ENCODE peak calls at places on chromosomes 6 and 20, in four cellular contexts. N is heart right ventricle, S is heart left ventricle, D is mucosa of descending colon. A is an unnamed sample. For H3K9me3, the result is how much of the 10 kb centered on the place peaks cover.

GRCh38 chr6:125363360-125364121 is 61.8 kb upstream of the HDDC2 start:
- DNase-seq in N (peak), S (peak), D (peak), A (peak)

GRCh38 chr6:53752856-53753255 is 41.9 kb upstream of the LRRC1 start:
- DNase-seq in N (no peak), S (no peak), D (no peak), A (no peak)

GRCh38 chr6:36701401-36701991 is 3.9 kb downstream of the RAB44 start:
- DNase-seq in N (no peak), S (no peak), D (no peak), A (no peak)

GRCh38 chr20:62347445-62347844 is 19.7 kb downstream of the LAMA5 start:
- DNase-seq in N (no peak), S (no peak), D (no peak), A (peak)

GRCh38 chr6:18503588-18504231 is 116.6 kb downstream of the RNF144B start:
- DNase-seq in N (peak), S (peak), D (no peak), A (peak)

GRCh38 chr20:13221673-13222318 is 722 bp downstream of the ISM1 start:
- DNase-seq in N (no peak), S (peak), D (peak), A (no peak)

GRCh38 chr20:19691125-19691524 is 66.9 kb upstream of the RIN2 start:
- DNase-seq in N (no peak), S (peak), D (no peak), A (peak)

GRCh38 chr6:21381336-21381963 is 212.1 kb upstream of the SOX4 start:
- DNase-seq in N (no peak), S (no peak), D (no peak), A (no peak)

GRCh38 chr6:125793863-125794262 is 3.1 kb downstream of the NCOA7 start:
- DNase-seq in N (no peak), S (no peak), D (no peak), A (no peak)

GRCh38 chr6:105452924-105453756 is 50.3 kb upstream of the PREP start:
- DNase-seq in N (no peak), S (no peak), D (no peak), A (no peak)

GRCh38 chr6:46410330-46410953 is 80.8 kb downstream of the RCAN2 start:
- DNase-seq in N (peak), S (no peak), D (no peak), A (peak)

GRCh38 chr6:2244261-2245102 is 923 bp downstream of the GMDS start:
- DNase-seq in N (no peak), S (no peak), D (no peak), A (peak)

GRCh38 chr20:47583551-47583950 is 81.9 kb downstream of the NCOA3 start:
- DNase-seq in N (no peak), S (no peak), D (no peak), A (no peak)

GRCh38 chr6:142827356-142827755 is 117.6 kb downstream of the HIVEP2 start:
- DNase-seq in N (peak), S (peak), D (peak), A (no peak)

GRCh38 chr6:32700391-32701040 is 34.1 kb upstream of the HLA-DQB1 start:
- DNase-seq in N (peak), S (no peak), D (no peak), A (peak)

GRCh38 chr6:14294270-14294951 is 176.8 kb downstream of the CD83 start:
- DNase-seq in N (no peak), S (no peak), D (no peak), A (no peak)

GRCh38 chr20:10916312-10916711 is 242.5 kb upstream of the JAG1 start:
- DNase-seq in N (no peak), S (no peak), D (no peak), A (no peak)

GRCh38 chr6:16758163-16758975 is 2.9 kb downstream of the ATXN1 start:
- DNase-seq in N (no peak), S (no peak), D (no peak), A (no peak)

GRCh38 chr20:55139173-55139765 is 663.9 kb downstream of the DOK5 start:
- DNase-seq in N (no peak), S (no peak), D (no peak), A (no peak)

GRCh38 chr20:54550776-54551396 is 75.5 kb downstream of the DOK5 start:
- DNase-seq in N (no peak), S (no peak), D (no peak), A (no peak)

GRCh38 chr6:28947067-28947765 is 23.4 kb upstream of the TRIM27 start:
- DNase-seq in N (no peak), S (no peak), D (no peak), A (no peak)

GRCh38 chr20:2101057-2101934 is at the start of gene STK35:
- DNase-seq in N (no peak), S (peak), D (no peak), A (peak)

GRCh38 chr6:161101517-161101916 is 109.9 kb downstream of the MAP3K4 start:
- DNase-seq in N (no peak), S (no peak), D (no peak), A (no peak)

GRCh38 chr6:119728220-119728750 is 378.7 kb upstream of the MAN1A1 start:
- DNase-seq in N (no peak), S (no peak), D (no peak), A (no peak)

GRCh38 chr6:29502597-29502996 is 14.8 kb upstream of the MAS1L start:
- DNase-seq in N (no peak), S (no peak), D (no peak), A (no peak)

GRCh38 chr6:133918208-133918930 is 29.5 kb downstream of the TCF21 start:
- DNase-seq in N (no peak), S (no peak), D (no peak), A (no peak)

GRCh38 chr6:20811112-20811746 is 277.0 kb downstream of the CDKAL1 start:
- DNase-seq in N (peak), S (no peak), D (no peak), A (no peak)

GRCh38 chr20:33132858-33133615 is 34.9 kb upstream of the BPIFA2 start:
- DNase-seq in N (no peak), S (no peak), D (no peak), A (no peak)

GRCh38 chr6:3456794-3457709 is at the start of gene SLC22A23:
- DNase-seq in N (peak), S (peak), D (peak), A (peak)

GRCh38 chr20:44017905-44018683 is 103.4 kb downstream of the TOX2 start:
- DNase-seq in N (peak), S (peak), D (peak), A (peak)

GRCh38 chr6:52371656-52372151 is 9.8 kb downstream of the PAQR8 start:
- DNase-seq in N (no peak), S (no peak), D (no peak), A (no peak)

GRCh38 chr6:111661541-111662041 is 55.9 kb upstream of the TRAF3IP2 start:
- DNase-seq in N (no peak), S (no peak), D (peak), A (peak)

GRCh38 chr20:16283978-16284377 is 289.3 kb downstream of the KIF16B start:
- DNase-seq in N (no peak), S (no peak), D (no peak), A (peak)

GRCh38 chr6:36793913-36794703 is 45.1 kb downstream of the CPNE5 start:
- DNase-seq in N (no peak), S (no peak), D (no peak), A (no peak)

GRCh38 chr6:106520711-106521367 is 108.5 kb downstream of the RTN4IP1 start:
- DNase-seq in N (no peak), S (peak), D (peak), A (no peak)
- TF ChIP-seq CTCF in N (no peak), S (no peak), D (no peak), A (no peak)

DNA sequence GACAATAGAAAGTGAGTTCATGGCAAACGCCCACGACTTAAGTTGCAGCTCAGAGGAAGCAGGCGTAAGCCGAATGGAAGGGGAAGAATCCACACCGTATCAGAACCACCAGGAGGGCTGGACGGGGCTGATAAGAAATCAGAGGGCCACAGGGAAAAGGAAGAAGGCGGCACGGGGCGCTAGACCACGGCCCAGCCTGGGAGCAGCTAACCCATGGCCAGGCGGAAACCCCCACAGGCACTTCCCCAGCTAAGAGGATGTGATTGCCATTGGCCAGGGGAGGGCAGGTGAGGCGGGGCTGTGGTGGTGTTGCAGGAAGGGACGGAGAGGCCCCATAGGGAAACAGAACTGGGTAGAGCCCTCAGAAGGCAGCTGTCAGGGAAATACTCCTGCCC is 174.0 kb upstream of the AFDN start:
- DNase-seq in N (no peak), S (no peak), D (no peak), A (no peak)
- H3K9me3 ChIP-seq in N (under half), S (under half), D (under half), A (under half)

GRCh38 chr6:11515773-11516172 is 21.8 kb upstream of the TMEM170B start:
- DNase-seq in N (no peak), S (no peak), D (no peak), A (no peak)
- TF ChIP-seq CTCF in N (no peak), S (no peak), D (no peak), A (no peak)

GRCh38 chr6:137176729-137177128 is 3.3 kb upstream of the IL22RA2 start:
- DNase-seq in N (no peak), S (no peak), D (no peak), A (no peak)

GRCh38 chr6:137177611-137178010 is 4.2 kb upstream of the IL22RA2 start:
- DNase-seq in N (no peak), S (no peak), D (no peak), A (no peak)

GRCh38 chr6:137185290-137185689 is 11.8 kb upstream of the IL22RA2 start:
- DNase-seq in N (no peak), S (no peak), D (no peak), A (no peak)

GRCh38 chr6:137181876-137182653 is 8.6 kb upstream of the IL22RA2 start:
- DNase-seq in N (no peak), S (no peak), D (no peak), A (no peak)

DNA sequence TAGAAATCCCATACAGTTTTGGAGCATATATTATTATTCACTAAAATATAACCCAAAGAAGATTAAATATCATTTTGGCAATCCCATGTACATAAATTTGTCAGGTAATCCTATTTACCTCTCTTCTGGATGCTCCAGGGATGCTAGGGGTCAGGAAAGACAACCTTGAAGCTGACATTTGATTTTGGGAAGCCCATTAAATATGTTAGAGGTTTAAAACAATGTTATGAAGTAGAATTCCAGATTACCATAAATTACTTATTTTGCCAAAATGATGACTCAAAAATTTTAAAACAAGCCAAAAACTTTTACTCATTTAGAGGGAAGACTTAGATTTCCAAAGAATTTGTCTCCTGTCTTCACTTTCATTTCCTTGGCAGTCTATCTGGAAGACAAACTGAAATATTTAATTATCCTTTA is 9.2 kb upstream of the IL22RA2 start:
- DNase-seq in N (no peak), S (no peak), D (no peak), A (no peak)
- H3K9me3 ChIP-seq in N (half or more), S (under half), D (under half), A (under half)

GRCh38 chr6:131169613-131170012 is 34.3 kb downstream of the AKAP7 start:
- DNase-seq in N (no peak), S (no peak), D (no peak), A (no peak)

GRCh38 chr6:131164506-131164905 is 29.2 kb downstream of the AKAP7 start:
- DNase-seq in N (no peak), S (no peak), D (no peak), A (no peak)

GRCh38 chr6:131172237-131172636 is 37.0 kb downstream of the AKAP7 start:
- DNase-seq in N (no peak), S (no peak), D (no peak), A (no peak)

GRCh38 chr6:131163886-131164285 is 28.6 kb downstream of the AKAP7 start:
- DNase-seq in N (no peak), S (no peak), D (no peak), A (no peak)

DNA sequence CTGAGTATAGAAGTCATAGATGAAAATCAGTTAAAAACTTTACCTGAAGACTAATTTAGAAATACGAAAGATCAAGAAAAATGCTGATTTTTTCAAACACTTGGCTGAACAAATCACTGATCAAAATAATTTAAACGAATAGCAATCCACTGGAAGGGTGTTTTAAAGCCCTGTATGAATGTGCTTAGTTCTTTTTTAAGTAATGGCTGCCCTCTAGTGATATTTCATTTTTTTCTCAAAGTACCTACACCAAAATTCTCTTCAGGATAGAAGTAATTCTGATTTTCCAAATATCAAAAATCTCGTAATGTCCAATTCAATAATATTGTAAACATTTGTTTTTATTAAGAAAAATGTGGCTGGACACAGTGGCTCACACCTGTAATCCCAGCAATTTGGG is 32.5 kb downstream of the AKAP7 start:
- DNase-seq in N (no peak), S (no peak), D (no peak), A (no peak)
- TF ChIP-seq CTCF in N (peak), S (no peak), D (no peak), A (no peak)

GRCh38 chr20:60395993-60396392 is 437.8 kb downstream of the CDH26 start:
- DNase-seq in N (no peak), S (no peak), D (no peak), A (no peak)

GRCh38 chr20:60402209-60403058 is 444.2 kb downstream of the CDH26 start:
- DNase-seq in N (no peak), S (no peak), D (no peak), A (no peak)

GRCh38 chr20:60403105-60403741 is 445.0 kb downstream of the CDH26 start:
- DNase-seq in N (no peak), S (no peak), D (no peak), A (no peak)

DNA sequence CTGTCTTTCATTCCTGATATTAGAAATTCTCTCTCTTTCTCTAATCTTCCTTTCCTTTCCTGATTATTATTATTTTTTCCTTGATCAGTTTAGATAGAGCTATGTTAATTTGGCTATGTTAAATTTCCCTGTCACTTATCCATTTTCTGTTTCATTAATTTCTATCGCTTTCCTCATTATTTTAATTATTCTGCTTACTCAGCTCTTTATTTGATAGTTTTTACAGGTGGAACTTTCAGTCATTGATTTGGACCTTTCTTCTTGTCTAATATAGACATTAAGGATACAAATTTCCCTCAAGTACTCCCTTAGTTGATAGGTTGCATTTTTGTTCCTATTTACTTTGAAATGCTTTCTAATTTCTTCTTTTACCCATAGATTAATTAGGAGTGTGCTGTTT is 442.3 kb downstream of the CDH26 start:
- DNase-seq in N (no peak), S (no peak), D (no peak), A (no peak)
- H3K9me3 ChIP-seq in N (under half), S (under half), D (under half), A (under half)

DNA sequence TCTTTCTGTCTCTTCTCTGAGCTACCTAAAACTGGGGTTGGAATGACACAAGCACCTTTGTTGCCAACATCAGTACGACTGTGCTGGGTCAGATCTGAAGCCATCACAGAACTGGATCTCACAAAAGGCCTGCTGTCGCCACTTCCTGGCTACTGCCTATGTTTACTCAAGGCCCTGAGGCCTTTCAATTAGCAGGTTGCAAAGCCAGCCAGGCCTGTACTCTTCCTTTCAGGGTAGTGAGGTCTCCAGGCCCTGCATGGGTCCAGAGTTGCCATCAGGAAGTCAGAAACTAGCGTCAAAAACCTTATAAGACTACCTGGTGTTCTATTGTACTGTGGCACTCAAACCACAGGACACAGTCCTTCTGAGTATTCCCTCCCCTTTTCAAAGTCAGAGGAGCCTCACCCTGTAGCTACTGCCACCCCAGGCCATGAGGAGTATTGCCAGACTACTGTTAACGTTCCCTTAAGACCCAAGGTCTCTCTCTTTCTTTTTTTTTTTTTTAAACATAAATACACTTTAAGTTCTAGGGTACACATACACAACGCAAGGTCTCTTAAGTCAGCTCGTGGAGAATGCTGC is 937.4 kb upstream of the GJE1 start:
- DNase-seq in N (no peak), S (no peak), D (no peak), A (no peak)
- TF ChIP-seq CTCF in N (no peak), S (no peak), D (no peak), A (no peak)

GRCh38 chr6:158257781-158258180 is 54.5 kb upstream of the TULP4 start:
- DNase-seq in N (no peak), S (no peak), D (no peak), A (no peak)

GRCh38 chr6:158257425-158257759 is 54.9 kb upstream of the TULP4 start:
- DNase-seq in N (no peak), S (no peak), D (no peak), A (no peak)

GRCh38 chr6:158256746-158257424 is 55.4 kb upstream of the TULP4 start:
- DNase-seq in N (no peak), S (no peak), D (no peak), A (peak)

GRCh38 chr6:158259845-158260244 is 52.4 kb upstream of the TULP4 start:
- DNase-seq in N (no peak), S (no peak), D (no peak), A (no peak)

GRCh38 chr6:158259136-158259535 is 53.1 kb upstream of the TULP4 start:
- DNase-seq in N (no peak), S (no peak), D (no peak), A (no peak)
- H3K9me3 ChIP-seq in N (under half), S (under half), D (under half), A (under half)

GRCh38 chr6:56314683-56315523 is 67.5 kb upstream of the COL21A1 start:
- DNase-seq in N (no peak), S (no peak), D (no peak), A (no peak)
- TF ChIP-seq CTCF in N (peak), S (peak), D (peak), A (peak)

GRCh38 chr6:169425628-169426370 is 172.2 kb upstream of the THBS2 start:
- DNase-seq in N (no peak), S (no peak), D (no peak), A (no peak)

GRCh38 chr6:169427856-169428255 is 174.2 kb upstream of the THBS2 start:
- DNase-seq in N (peak), S (peak), D (no peak), A (no peak)

GRCh38 chr6:169429001-169429400 is 175.4 kb upstream of the THBS2 start:
- DNase-seq in N (no peak), S (no peak), D (no peak), A (no peak)

GRCh38 chr6:169426611-169427010 is 173.0 kb upstream of the THBS2 start:
- DNase-seq in N (no peak), S (no peak), D (no peak), A (no peak)

GRCh38 chr6:169428532-169428931 is 174.9 kb upstream of the THBS2 start:
- DNase-seq in N (no peak), S (no peak), D (no peak), A (no peak)
- H3K9me3 ChIP-seq in N (under half), S (under half), D (under half), A (under half)